ENCODE peak calls at places on chromosome 6, in six cellular contexts. K is A549, C is glutamatergic neuron, W is endothelial cell, M is GM23338, O is colonic mucosa. B is an unnamed sample.

GRCh38 chr6:30260036-30260504 is 46.9 kb upstream of the TRIM26 start:
- DNase-seq in K (no peak), C (peak; percentile 33), W (no peak), M (peak; percentile 56), O (no peak), B (no peak)

GRCh38 chr6:4460595-4461475 is 315.4 kb upstream of the CDYL start:
- DNase-seq in K (no peak), C (peak; percentile 28), W (no peak), M (no peak), O (no peak), B (no peak)

GRCh38 chr6:146948790-146949342 is 255.4 kb upstream of the STXBP5 start:
- DNase-seq in K (no peak), C (no peak), W (no peak), M (no peak), O (no peak), B (no peak)

GRCh38 chr6:38846844-38847243 is 131.7 kb downstream of the DNAH8 start:
- DNase-seq in K (no peak), C (no peak), W (no peak), M (no peak), O (no peak), B (no peak)

GRCh38 chr6:1324926-1325325 is 13.0 kb downstream of the FOXQ1 start:
- DNase-seq in K (no peak), C (no peak), W (no peak), M (no peak), O (no peak), B (no peak)

GRCh38 chr6:113994934-113995342 is 24.0 kb upstream of the HDAC2 start:
- DNase-seq in K (peak; percentile 62), C (peak; percentile 52), W (peak; percentile 66), M (peak; percentile 81), O (peak; percentile 55), B (no peak)

GRCh38 chr6:4647414-4648365 is 128.5 kb upstream of the CDYL start:
- DNase-seq in K (peak; percentile 70), C (peak; percentile 89), W (peak; percentile 79), M (peak; percentile 91), O (peak; percentile 87), B (peak; percentile 85)

GRCh38 chr6:85287654-85288053 is 162.2 kb upstream of the NT5E start:
- DNase-seq in K (no peak), C (no peak), W (no peak), M (no peak), O (no peak), B (no peak)

GRCh38 chr6:14286144-14286543 is 168.6 kb downstream of the CD83 start:
- DNase-seq in K (peak; percentile 35), C (no peak), W (no peak), M (peak; percentile 27), O (no peak), B (no peak)

GRCh38 chr6:157452096-157452495 is 71.1 kb downstream of the ZDHHC14 start:
- DNase-seq in K (no peak), C (no peak), W (no peak), M (no peak), O (no peak), B (no peak)

GRCh38 chr6:127902933-127903332 is 2.1 kb upstream of the THEMIS start:
- DNase-seq in K (no peak), C (no peak), W (no peak), M (no peak), O (no peak), B (no peak)

GRCh38 chr6:31665501-31666336 is at the start of gene CSNK2B:
- DNase-seq in K (peak; percentile 94), C (peak; percentile 97), W (peak; percentile 83), M (peak; percentile 100), O (peak; percentile 98), B (peak; percentile 98)
- TF ChIP-seq CTCF in K (no peak), C (no peak), W (no peak), M (no peak), O (peak; percentile 17), B (no peak)

DNA sequence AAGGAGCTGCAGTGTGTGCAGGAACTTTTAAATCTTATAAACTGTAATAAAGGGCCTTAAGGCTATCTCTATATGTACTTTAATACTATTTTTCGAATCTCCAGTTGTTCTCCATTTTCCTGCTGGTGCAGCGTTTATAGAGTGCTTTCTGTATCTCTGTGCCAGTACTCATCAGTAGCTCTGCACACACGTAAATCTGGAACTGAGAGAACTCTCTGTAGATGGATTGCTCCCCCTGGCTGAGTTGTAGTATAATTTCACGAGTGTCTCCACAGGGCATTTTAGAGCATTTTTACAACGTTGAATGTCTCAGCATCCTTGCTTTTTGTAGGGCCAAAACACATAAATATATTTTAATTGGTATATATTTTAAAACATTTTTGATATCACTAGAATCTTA is 256.5 kb downstream of the TRDN start:
- DNase-seq in K (no peak), C (no peak), W (peak; percentile 39), M (peak; percentile 68), O (no peak), B (no peak)
- TF ChIP-seq CTCF in K (peak; percentile 13), C (peak; percentile 20), W (peak; percentile 45), M (peak; percentile 54), O (no peak), B (peak; percentile 50)

DNA sequence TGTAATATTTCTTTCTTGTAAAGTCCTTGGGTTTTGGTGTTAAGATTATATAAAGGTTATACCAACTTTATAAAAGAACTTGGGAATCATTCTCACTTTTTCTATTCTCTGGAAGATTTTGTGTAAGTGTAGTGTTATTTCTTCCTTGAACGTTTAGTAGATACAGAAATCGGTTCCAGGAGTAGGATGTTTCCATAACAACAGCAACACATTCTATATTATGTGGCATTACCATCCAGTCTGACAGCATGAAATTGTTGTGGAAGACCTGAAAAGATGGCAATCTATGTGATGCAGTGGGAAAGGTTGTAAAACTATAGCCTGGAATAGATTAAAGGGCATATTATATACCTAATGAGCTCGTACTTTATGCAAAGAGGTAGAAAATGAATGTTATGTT is 13.8 kb downstream of the ECT2L start:
- DNase-seq in K (no peak), C (no peak), W (no peak), M (no peak), O (no peak), B (no peak)
- TF ChIP-seq CTCF in K (no peak), C (no peak), W (no peak), M (no peak), O (no peak), B (no peak)

DNA sequence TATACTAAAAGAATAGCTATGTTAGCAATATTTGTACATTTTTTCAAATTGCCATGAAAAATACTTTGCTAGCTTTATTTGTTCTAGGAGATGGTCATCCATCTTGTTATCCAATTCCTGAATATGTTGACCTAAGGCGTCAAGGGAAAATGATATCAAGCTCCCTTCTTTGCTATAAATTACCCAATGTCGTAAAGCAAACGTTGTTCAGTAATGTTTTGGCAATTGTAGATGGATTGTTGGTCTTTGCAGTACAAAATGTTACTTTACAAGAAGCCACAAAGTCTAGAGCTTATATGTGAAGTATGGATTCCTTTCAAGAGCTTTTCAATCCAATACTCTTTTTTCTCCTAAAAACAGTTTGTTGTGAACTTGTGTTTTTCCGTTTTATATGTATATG is 3.2 kb downstream of the NCR2 start:
- DNase-seq in K (no peak), C (no peak), W (no peak), M (no peak), O (no peak), B (no peak)
- TF ChIP-seq CTCF in K (no peak), C (no peak), W (no peak), M (no peak), O (no peak), B (no peak)

DNA sequence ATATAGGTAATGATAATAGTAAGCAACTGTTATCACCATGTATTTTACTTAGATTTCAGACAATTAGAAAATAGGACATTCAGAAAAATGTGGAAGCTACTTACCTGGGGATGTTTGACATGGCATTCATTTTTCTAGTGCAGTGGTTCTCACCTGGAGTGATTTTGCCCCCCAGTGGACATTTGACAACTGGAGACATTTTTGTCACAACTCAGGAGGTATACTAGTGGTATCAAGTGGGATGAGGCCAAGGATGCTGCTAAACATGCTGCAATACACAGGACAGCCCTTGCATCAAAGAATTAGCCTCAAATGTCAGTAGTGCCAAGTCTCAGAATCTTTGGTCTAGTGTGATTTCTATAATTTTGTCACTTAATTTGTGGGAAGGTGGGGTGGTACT is 36.1 kb downstream of the NUS1 start:
- DNase-seq in K (no peak), C (no peak), W (no peak), M (peak; percentile 28), O (no peak), B (no peak)
- TF ChIP-seq CTCF in K (peak; percentile 8), C (no peak), W (no peak), M (peak; percentile 31), O (no peak), B (no peak)

GRCh38 chr6:136763255-136763654 is 29.0 kb downstream of the MAP3K5 start:
- DNase-seq in K (no peak), C (no peak), W (no peak), M (no peak), O (no peak), B (no peak)
- TF ChIP-seq CTCF in K (no peak), C (no peak), W (no peak), M (no peak), O (no peak), B (no peak)

DNA sequence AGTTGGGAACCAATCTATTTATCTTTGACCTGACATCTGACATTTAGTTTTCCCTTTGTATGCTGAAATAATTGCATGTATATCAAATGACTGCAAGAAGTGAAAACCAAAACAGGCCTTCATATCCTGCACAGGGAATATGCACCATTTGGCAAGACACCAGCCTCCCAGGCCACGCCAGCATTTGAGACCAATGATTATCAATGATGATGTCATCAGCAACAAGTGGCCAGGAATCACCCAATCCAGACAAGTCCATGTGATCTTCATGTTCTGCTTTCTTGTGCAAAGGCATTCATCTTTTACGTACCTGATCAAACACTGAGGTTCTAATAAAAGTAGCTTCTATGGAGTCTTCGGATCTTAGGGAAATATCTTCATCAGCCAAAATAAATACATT is 107.4 kb upstream of the TENT5A start:
- DNase-seq in K (no peak), C (no peak), W (no peak), M (no peak), O (no peak), B (no peak)
- TF ChIP-seq CTCF in K (no peak), C (no peak), W (no peak), M (no peak), O (no peak), B (no peak)

GRCh38 chr6:52904562-52905279 is 4.8 kb downstream of the GSTA3 start:
- DNase-seq in K (no peak), C (no peak), W (no peak), M (peak; percentile 73), O (no peak), B (no peak)
- TF ChIP-seq CTCF in K (peak; percentile 18), C (peak; percentile 17), W (no peak), M (peak; percentile 59), O (peak; percentile 41), B (peak; percentile 17)

DNA sequence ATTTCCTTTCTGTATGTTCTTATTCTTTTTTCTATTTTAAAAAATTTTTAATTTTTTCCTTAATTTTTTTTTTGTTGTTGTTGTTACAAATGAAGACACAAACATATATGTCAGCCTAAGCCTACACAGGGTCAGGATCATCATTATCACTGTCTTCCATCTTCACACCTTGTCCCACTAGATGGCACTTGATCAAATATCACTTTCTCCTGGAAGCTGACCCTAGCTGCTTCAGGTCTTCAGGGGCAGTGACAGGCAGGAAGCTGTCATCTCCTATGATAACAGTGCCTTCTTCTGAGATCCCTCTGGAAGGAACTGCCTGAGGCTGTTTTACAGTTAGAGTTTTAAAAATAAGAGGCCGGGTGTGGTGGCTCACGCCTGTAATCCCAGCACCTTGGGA is 70.2 kb upstream of the EEF1E1 start:
- DNase-seq in K (no peak), C (no peak), W (no peak), M (no peak), O (no peak), B (no peak)
- TF ChIP-seq CTCF in K (no peak), C (no peak), W (no peak), M (no peak), O (no peak), B (no peak)